ENCODE peak calls at places on chromosomes 4 and X, in four cellular contexts. Z is foreskin keratinocyte, B is psoas muscle, D is fibroblast of pulmonary artery. U is an unnamed sample.

GRCh38 chr4:40669504-40669903 is 39.8 kb upstream of the RBM47 start:
- DNase-seq in Z (no peak), B (no peak), D (no peak), U (no peak)

GRCh38 chr4:39025552-39026085 is 6.6 kb downstream of the TMEM156 start:
- DNase-seq in Z (no peak), B (no peak), D (peak; percentile 89), U (peak; percentile 41)

GRCh38 chr4:187363453-187363852 is 632.1 kb upstream of the ZFP42 start:
- DNase-seq in Z (no peak), B (no peak), D (no peak), U (no peak)

GRCh38 chr4:10119773-10120172 is 3.2 kb upstream of the WDR1 start:
- DNase-seq in Z (no peak), B (no peak), D (no peak), U (no peak)

GRCh38 chrX:53284684-53285447 is 3.5 kb upstream of the IQSEC2 start:
- DNase-seq in Z (no peak), B (peak; percentile 85), D (peak; percentile 49), U (peak; percentile 30)

GRCh38 chr4:177057191-177057590 is 252.5 kb upstream of the NEIL3 start:
- DNase-seq in Z (no peak), B (no peak), D (no peak), U (no peak)

GRCh38 chr4:13496605-13497004 is 12.5 kb upstream of the RAB28 start:
- DNase-seq in Z (no peak), B (no peak), D (no peak), U (no peak)

GRCh38 chr4:85866508-85866907 is 391.6 kb downstream of the ARHGAP24 start:
- DNase-seq in Z (no peak), B (no peak), D (peak; percentile 18), U (no peak)

GRCh38 chrX:52262195-52262546 is 77.5 kb downstream of the MAGED4 start:
- DNase-seq in Z (peak; percentile 0), B (no peak), D (peak; percentile 1), U (no peak)

GRCh38 chrX:69305333-69306062 is 140.2 kb upstream of the PJA1 start:
- DNase-seq in Z (no peak), B (no peak), D (no peak), U (no peak)

GRCh38 chr4:6687947-6688878 is 5.5 kb upstream of the S100P start:
- DNase-seq in Z (no peak), B (no peak), D (no peak), U (no peak)

GRCh38 chrX:31099536-31100090 is 27.8 kb upstream of the FTHL17 start:
- DNase-seq in Z (peak; percentile 65), B (no peak), D (peak; percentile 0), U (no peak)
- TF ChIP-seq CTCF in Z (no peak), B (no peak), D (no peak), U (no peak)

DNA sequence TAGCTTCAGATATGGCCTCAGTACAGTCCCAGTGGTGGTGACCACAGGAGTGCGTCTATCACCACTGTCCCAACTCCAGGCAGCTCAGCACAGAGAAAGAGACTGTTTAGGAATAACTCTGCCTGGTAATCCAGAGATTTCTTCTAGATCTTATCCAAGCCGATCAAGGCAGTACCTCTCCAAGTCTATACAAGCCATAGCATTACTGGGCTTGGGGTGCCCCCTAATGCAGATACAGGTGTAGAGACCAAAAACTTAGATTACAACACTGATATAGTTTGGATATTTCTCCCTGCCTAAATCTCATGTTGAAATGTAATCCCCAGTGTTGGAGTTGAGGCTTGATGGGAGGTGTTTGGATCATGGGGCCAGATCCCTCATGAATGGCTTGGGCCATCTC is 100.9 kb downstream of the PTCHD1 start:
- DNase-seq in Z (no peak), B (no peak), D (no peak), U (no peak)
- TF ChIP-seq CTCF in Z (peak; percentile 22), B (no peak), D (no peak), U (no peak)

GRCh38 chr4:108868606-108869227 is 105.9 kb upstream of the ETNPPL start:
- DNase-seq in Z (no peak), B (no peak), D (no peak), U (no peak)
- TF ChIP-seq CTCF in Z (no peak), B (no peak), D (no peak), U (no peak)

GRCh38 chr4:144562019-144562740 is 83.8 kb upstream of the HHIP start:
- DNase-seq in Z (no peak), B (no peak), D (peak; percentile 20), U (no peak)
- TF ChIP-seq CTCF in Z (peak; percentile 24), B (no peak), D (no peak), U (no peak)

DNA sequence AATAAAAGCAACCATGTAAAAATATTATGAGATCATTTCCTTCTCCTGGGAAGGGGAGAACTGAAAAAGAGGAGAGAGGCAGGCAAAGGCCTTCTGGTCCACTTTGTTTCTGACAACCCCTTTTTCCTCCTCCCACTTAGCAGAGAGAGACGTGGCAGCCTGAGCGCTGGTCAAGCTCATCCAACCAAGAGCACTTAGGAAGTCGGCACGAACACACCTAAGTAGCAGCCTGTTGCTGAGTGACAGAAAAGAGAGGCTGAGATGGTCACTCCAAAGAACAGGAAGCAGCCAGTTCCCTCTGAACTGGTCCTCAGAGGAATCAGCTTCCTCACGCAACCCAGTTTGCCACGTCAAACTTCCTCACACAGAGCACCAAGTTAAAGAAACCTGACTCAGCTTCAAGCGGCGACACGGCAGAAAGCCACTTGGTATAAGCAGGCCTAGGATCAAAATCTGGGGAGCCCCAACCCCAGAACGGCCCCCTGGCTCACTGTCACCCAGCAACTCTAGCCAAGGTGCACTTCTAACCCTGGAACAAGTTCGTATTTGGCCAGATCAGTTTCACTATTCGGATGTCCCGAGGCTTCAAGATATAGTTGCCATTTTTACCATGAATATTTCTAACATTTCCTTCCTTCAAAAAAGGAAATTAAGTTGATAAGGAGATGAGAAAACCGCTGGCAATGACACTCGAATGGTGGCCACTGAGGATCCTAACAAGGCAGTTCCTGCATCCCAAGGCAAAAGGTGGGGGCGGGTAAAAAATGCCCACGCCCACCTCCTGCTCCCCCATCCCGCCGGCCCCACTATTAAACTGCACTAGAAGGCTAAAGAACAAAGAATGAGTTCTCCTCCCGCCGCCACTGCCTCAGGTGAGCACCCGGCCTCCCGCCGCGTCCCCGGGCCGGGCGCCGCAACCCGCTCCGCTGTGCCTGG is 698 bp downstream of the SEC24D start:
- DNase-seq in Z (peak; percentile 76), B (peak; percentile 72), D (peak; percentile 87), U (peak; percentile 90)
- TF ChIP-seq CTCF in Z (no peak), B (no peak), D (no peak), U (no peak)

DNA sequence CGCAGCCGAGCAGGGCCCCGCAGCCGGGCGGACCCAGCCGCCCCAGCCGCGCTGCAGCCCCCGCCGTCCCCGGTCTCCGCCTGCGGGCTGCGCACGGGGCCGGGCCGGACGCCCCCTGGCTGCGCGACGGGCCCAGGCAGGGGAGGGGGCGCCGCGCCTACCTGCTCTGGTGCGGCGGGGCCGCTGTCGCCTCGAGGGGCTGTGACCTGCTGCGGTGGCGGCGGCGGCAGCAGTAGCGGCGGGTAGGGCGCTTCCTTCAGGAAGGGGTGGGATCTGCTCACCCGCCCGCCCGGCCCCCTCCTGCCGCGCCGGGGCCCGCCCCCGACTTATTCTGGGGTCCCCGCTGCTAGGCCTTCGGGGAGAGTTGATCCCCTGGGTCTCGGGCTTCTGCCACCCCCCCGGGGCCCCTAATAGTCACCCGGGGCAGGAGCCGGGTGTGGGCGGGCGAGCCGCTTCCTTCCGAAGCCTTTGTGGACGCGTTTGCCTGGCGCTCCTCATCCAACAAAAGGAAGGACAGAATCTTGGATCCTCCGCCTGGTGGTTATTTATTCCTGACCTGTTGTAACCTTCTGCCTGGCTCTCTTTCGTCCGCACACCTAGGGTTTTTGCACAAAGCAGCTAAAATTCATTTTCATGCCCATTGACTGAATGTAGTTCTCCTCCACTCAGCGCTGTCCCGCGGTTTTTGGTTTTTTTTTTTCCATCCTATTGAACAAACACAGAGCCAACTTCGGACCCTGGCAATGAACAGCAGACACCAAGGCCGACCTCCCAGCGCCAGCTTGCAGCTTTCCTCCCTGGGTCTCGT is at the start of gene TMEM150C:
- DNase-seq in Z (peak; percentile 2), B (peak; percentile 53), D (peak; percentile 31), U (no peak)
- TF ChIP-seq CTCF in Z (no peak), B (no peak), D (no peak), U (no peak)

GRCh38 chrX:34891391-34891790 is 51.2 kb upstream of the FAM47B start:
- DNase-seq in Z (no peak), B (no peak), D (no peak), U (no peak)

GRCh38 chrX:34893741-34894140 is 48.9 kb upstream of the FAM47B start:
- DNase-seq in Z (no peak), B (no peak), D (peak; percentile 24), U (no peak)
- TF ChIP-seq CTCF in Z (peak; percentile 55), B (peak; percentile 36), D (peak; percentile 31), U (peak; percentile 41)

GRCh38 chrX:275967-276587 is 5.1 kb upstream of the PLCXD1 start:
- DNase-seq in Z (peak; percentile 23), B (peak; percentile 75), D (peak; percentile 41), U (no peak)
- TF ChIP-seq CTCF in Z (no peak), B (no peak), D (no peak), U (peak; percentile 17)